ENCODE peak calls at places on chromosomes 5 and 9, in eight cellular contexts. E is CD4-positive, CD25-positive, alpha-beta regulatory T cell; A is astrocyte; F is cardiac muscle cell; M is colonic mucosa; S is CD8-positive, alpha-beta memory T cell; Q is aorta; D is iPS DF 6.9. Y is an unnamed sample. For H3K9me3, the result is how much of the 10 kb centered on the place peaks cover.

GRCh38 chr5:159995841-159996240 is 13.1 kb upstream of the TTC1 start:
- DNase-seq in D (no peak), A (no peak), M (no peak), E (no peak), F (no peak), Q (no peak), S (no peak), Y (no peak)

GRCh38 chr5:134438641-134439621 is 27.2 kb upstream of the CDKN2AIPNL start:
- DNase-seq in E (no peak), S (no peak), F (peak), Q (no peak), M (peak), D (no peak), A (peak), Y (peak)

GRCh38 chr9:95073042-95073607 is 244.4 kb downstream of the FANCC start:
- DNase-seq in M (no peak), Q (peak), D (no peak), A (no peak), S (no peak), E (no peak), F (peak), Y (no peak)

GRCh38 chr9:4066120-4066519 is 233.7 kb downstream of the GLIS3 start:
- DNase-seq in M (no peak), F (peak), Q (no peak), E (no peak), S (no peak), A (no peak), D (no peak), Y (no peak)

GRCh38 chr5:95884021-95884333 is 61.5 kb upstream of the GLRX start:
- DNase-seq in S (no peak), E (no peak), D (no peak), A (no peak), M (no peak), F (peak), Q (no peak), Y (no peak)

GRCh38 chr5:126100767-126101166 is 322.4 kb upstream of the GRAMD2B start:
- DNase-seq in A (no peak), E (no peak), F (peak), D (no peak), Q (no peak), M (no peak), S (no peak), Y (no peak)

GRCh38 chr9:97475079-97475478 is 26.4 kb upstream of the TMOD1 start:
- DNase-seq in A (peak), F (no peak), S (no peak), Q (no peak), M (no peak), D (no peak), E (no peak), Y (no peak)

GRCh38 chr5:155616779-155617392 is 603.3 kb downstream of the KIF4B start:
- DNase-seq in M (peak), D (peak), A (no peak), E (peak), F (peak), S (peak), Q (no peak), Y (peak)

GRCh38 chr9:121222524-121223171 is 21.0 kb upstream of the RAB14 start:
- DNase-seq in F (peak), D (no peak), E (no peak), A (no peak), S (no peak), Q (no peak), M (no peak), Y (no peak)

GRCh38 chr5:171750316-171750788 is 35.3 kb upstream of the SMIM23 start:
- DNase-seq in S (no peak), A (peak), D (no peak), Q (peak), F (peak), M (peak), E (no peak), Y (peak)

GRCh38 chr5:129216001-129216400 is 121.5 kb downstream of the ISOC1 start:
- DNase-seq in F (peak), M (no peak), S (no peak), Q (no peak), E (no peak), D (no peak), A (no peak), Y (no peak)

GRCh38 chr9:71253021-71253420 is 131.6 kb upstream of the TRPM3 start:
- DNase-seq in M (no peak), Q (no peak), F (no peak), E (no peak), S (no peak), A (no peak), D (no peak), Y (no peak)

GRCh38 chr9:89444212-89444611 is 53.7 kb downstream of the SEMA4D start:
- DNase-seq in M (no peak), Q (no peak), F (peak), A (no peak), E (peak), S (peak), D (no peak), Y (no peak)

GRCh38 chr9:126020836-126021235 is 273.7 kb downstream of the PBX3 start:
- DNase-seq in F (no peak), A (no peak), Q (peak), E (no peak), M (no peak), D (no peak), S (no peak), Y (no peak)

GRCh38 chr5:79436224-79436623 is 77.7 kb downstream of the HOMER1 start:
- DNase-seq in M (no peak), E (no peak), F (peak), S (no peak), Q (no peak), A (peak), D (no peak), Y (no peak)

GRCh38 chr5:88665750-88666215 is 217.2 kb downstream of the MEF2C start:
- DNase-seq in A (peak), M (no peak), D (no peak), E (no peak), S (no peak), F (no peak), Q (no peak), Y (no peak)

GRCh38 chr9:133693703-133694529 is 44.2 kb downstream of the SARDH start:
- DNase-seq in M (no peak), E (no peak), S (no peak), A (no peak), Q (no peak), D (no peak), F (no peak), Y (no peak)

GRCh38 chr5:141567513-141568117 is 51.2 kb downstream of the DIAPH1 start:
- DNase-seq in D (no peak), E (peak), F (peak), S (no peak), A (no peak), Q (no peak), M (no peak), Y (no peak)

GRCh38 chr5:74529101-74529500 is 111.4 kb downstream of the ENC1 start:
- DNase-seq in F (no peak), A (peak), Q (no peak), S (no peak), M (no peak), D (no peak), E (no peak), Y (no peak)

GRCh38 chr9:131826966-131827525 is 87.2 kb upstream of the RAPGEF1 start:
- DNase-seq in D (no peak), S (no peak), Q (no peak), F (no peak), M (no peak), A (no peak), E (no peak), Y (no peak)

GRCh38 chr5:112933651-112934365 is 11.8 kb upstream of the REEP5 start:
- DNase-seq in E (no peak), S (no peak), M (no peak), D (no peak), Q (no peak), F (peak), A (peak), Y (no peak)

GRCh38 chr9:120381839-120382238 is 198.1 kb downstream of the CDK5RAP2 start:
- DNase-seq in Q (no peak), M (no peak), E (no peak), F (no peak), S (no peak), D (no peak), A (no peak), Y (no peak)

GRCh38 chr5:14171091-14171490 is 27.9 kb downstream of the TRIO start:
- DNase-seq in Q (no peak), A (no peak), F (peak), E (no peak), M (no peak), S (no peak), D (no peak), Y (no peak)

GRCh38 chr5:93163010-93163663 is 417.9 kb downstream of the NR2F1-AS1 start:
- DNase-seq in Q (no peak), A (peak), M (no peak), S (no peak), E (no peak), F (peak), D (no peak), Y (no peak)

GRCh38 chr9:119811030-119811429 is 441.8 kb upstream of the BRINP1 start:
- DNase-seq in M (no peak), E (no peak), A (peak), F (no peak), S (no peak), Q (no peak), D (no peak), Y (no peak)

GRCh38 chr5:4901305-4901751 is 238.8 kb upstream of the ADAMTS16 start:
- DNase-seq in A (no peak), E (no peak), S (no peak), F (no peak), Q (no peak), M (no peak), D (no peak), Y (no peak)

GRCh38 chr5:134526483-134527155 is 1.1 kb downstream of the JADE2 start:
- DNase-seq in F (peak), Q (peak), S (peak), E (peak), A (peak), M (peak), D (no peak), Y (peak)

GRCh38 chr9:137582286-137582860 is 3.6 kb upstream of the DPH7 start:
- DNase-seq in D (no peak), Q (no peak), M (no peak), S (no peak), F (no peak), A (no peak), E (no peak), Y (no peak)

GRCh38 chr5:141825241-141825671 is 53.0 kb downstream of the PCDH1 start:
- DNase-seq in D (no peak), S (no peak), A (no peak), Q (peak), M (no peak), F (no peak), E (no peak), Y (no peak)

GRCh38 chr5:178872302-178872701 is 12.5 kb downstream of the ZNF354B start:
- DNase-seq in S (no peak), A (no peak), D (no peak), F (peak), M (no peak), Q (no peak), E (no peak), Y (no peak)
- H3K9me3 ChIP-seq in S (under half), A (under half), D (under half), F (under half), M (under half), Q (under half), E (half or more), Y (under half)

GRCh38 chr5:3077684-3078083 is 326.2 kb upstream of the IRX2 start:
- DNase-seq in E (no peak), F (no peak), S (no peak), D (no peak), M (no peak), A (no peak), Q (no peak), Y (no peak)

GRCh38 chr5:3075309-3075708 is 323.8 kb upstream of the IRX2 start:
- DNase-seq in A (no peak), D (no peak), M (no peak), E (no peak), S (no peak), F (no peak), Q (no peak), Y (no peak)

GRCh38 chr5:3080366-3080765 is 328.9 kb upstream of the IRX2 start:
- DNase-seq in D (no peak), Q (no peak), F (no peak), A (no peak), E (no peak), M (no peak), S (no peak), Y (no peak)
- H3K9me3 ChIP-seq in D (under half), Q (under half), F (under half), A (under half), E (under half), M (under half), S (under half), Y (under half)

GRCh38 chr9:135961277-135961705 is at the start of gene UBAC1:
- DNase-seq in A (peak), E (peak), S (peak), M (peak), D (peak), Q (peak), F (peak), Y (peak)

GRCh38 chr9:135961811-135962695 is 880 bp upstream of the UBAC1 start:
- DNase-seq in S (no peak), E (no peak), Q (no peak), M (no peak), A (no peak), D (no peak), F (no peak), Y (no peak)

GRCh38 chr9:135958485-135958884 is 2.7 kb downstream of the UBAC1 start:
- DNase-seq in F (no peak), M (no peak), Q (no peak), D (no peak), A (no peak), E (no peak), S (no peak), Y (no peak)

GRCh38 chr9:135960328-135961276 is 571 bp downstream of the UBAC1 start:
- DNase-seq in M (no peak), Q (no peak), E (no peak), F (peak), S (no peak), D (no peak), A (no peak), Y (no peak)

DNA sequence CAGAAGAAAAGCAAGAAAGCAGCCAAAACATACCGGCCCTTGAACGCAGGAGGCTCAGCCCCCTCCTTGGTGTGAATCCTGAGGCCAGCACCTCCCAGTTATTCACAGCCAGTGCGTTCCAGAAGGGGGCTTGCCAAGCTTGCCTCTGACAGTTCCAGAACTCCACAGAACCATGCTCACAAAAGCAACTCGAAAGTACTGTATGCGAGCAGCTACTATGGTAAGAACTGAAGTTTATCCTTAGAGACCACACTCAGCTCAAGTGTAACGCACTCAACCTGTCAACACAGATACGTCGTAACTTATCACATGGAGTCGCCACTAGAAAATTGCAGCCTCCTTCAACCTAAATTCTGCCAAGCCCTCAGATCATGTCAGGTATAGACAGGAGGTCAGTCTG is 1.4 kb downstream of the UBAC1 start:
- DNase-seq in E (no peak), M (no peak), S (no peak), D (no peak), Q (no peak), F (no peak), A (no peak), Y (no peak)
- H3K9me3 ChIP-seq in E (under half), M (under half), S (under half), D (under half), Q (under half), F (under half), A (under half), Y (under half)

GRCh38 chr5:179089502-179089901 is 29.3 kb downstream of the ZNF354C start:
- DNase-seq in A (no peak), F (no peak), Q (no peak), D (no peak), S (no peak), E (no peak), M (no peak), Y (no peak)
- H3K9me3 ChIP-seq in A (under half), F (under half), Q (under half), D (under half), S (under half), E (half or more), M (under half), Y (under half)

DNA sequence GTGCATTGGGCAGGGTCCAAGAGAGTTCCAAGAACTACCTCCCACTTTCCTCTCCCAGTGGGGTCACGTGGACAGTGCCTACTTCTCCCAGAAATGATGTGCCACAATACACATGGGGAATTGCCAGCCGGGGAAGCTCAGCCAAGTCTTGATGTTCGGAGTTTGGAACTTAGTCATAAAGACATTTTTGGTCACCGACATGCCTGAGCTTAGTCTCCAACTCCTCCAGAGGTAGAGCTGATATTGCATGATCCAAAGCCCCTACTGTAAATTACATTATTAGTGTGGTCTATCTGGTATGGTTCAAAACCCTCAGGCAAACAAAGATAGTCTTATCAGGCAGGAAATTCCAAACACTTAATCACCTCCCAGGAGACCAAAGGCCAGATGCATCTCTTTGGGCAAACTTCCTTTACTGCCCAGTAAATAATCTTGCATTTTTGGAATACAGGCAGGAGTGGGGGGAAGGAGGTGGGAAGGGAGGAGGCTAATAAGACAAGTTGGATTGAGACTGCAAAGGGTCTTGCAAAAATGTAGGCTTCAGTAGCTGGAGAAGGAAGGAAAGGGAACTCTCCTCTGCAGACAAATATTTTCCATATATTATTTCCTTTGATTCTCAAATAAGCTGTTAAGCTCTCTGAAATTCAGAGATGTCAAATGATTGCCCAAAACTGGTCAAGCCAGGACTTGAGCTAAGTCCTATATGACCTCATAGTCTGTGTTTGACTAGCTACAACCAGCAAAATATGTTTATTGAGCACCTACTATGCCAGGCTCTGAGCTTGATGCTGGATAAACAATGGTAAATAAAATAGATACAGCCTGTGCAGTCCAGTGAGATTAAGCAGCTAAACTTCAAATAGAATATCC is 99.4 kb downstream of the DRD1 start:
- DNase-seq in E (no peak), D (no peak), Q (no peak), M (no peak), F (peak), S (no peak), A (peak), Y (no peak)
- H3K9me3 ChIP-seq in E (under half), D (under half), Q (under half), M (under half), F (under half), S (under half), A (under half), Y (under half)

Y was measured in heart right ventricle.